ENCODE peak calls at places on chromosomes 5 and 9, in five cellular contexts. U is sigmoid colon, L is neural progenitor cell, F is body of pancreas, W is tibial artery. R is an unnamed sample.

GRCh38 chr5:154701181-154701580 is 54.0 kb upstream of the LARP1 start:
- DNase-seq in U (no peak), L (no peak), F (peak), W (no peak), R (no peak)

GRCh38 chr5:149079883-149080282 is 17.0 kb upstream of the SH3TC2 start:
- DNase-seq in U (no peak), L (no peak), F (no peak), W (no peak), R (no peak)

GRCh38 chr9:70229026-70229425 is 29.8 kb upstream of the SMC5 start:
- DNase-seq in U (no peak), L (peak), F (no peak), W (no peak), R (no peak)

GRCh38 chr9:129483467-129484324 is 137.2 kb downstream of the C9orf50 start:
- DNase-seq in U (peak), L (peak), F (peak), W (peak), R (peak)

GRCh38 chr9:122056484-122056883 is 36.6 kb downstream of the TTLL11 start:
- DNase-seq in U (no peak), L (peak), F (no peak), W (no peak), R (no peak)

GRCh38 chr5:115932991-115933390 is 29.3 kb upstream of the LVRN start:
- DNase-seq in U (no peak), L (no peak), F (no peak), W (no peak), R (no peak)

GRCh38 chr5:83475540-83476469 is 4.3 kb downstream of the VCAN start:
- DNase-seq in U (no peak), L (peak), F (no peak), W (no peak), R (no peak)

GRCh38 chr5:40266952-40267351 is 412.8 kb upstream of the PTGER4 start:
- DNase-seq in U (no peak), L (no peak), F (no peak), W (no peak), R (no peak)

GRCh38 chr9:130240410-130241197 is 25.0 kb upstream of the HMCN2 start:
- DNase-seq in U (peak), L (peak), F (peak), W (peak), R (no peak)

DNA sequence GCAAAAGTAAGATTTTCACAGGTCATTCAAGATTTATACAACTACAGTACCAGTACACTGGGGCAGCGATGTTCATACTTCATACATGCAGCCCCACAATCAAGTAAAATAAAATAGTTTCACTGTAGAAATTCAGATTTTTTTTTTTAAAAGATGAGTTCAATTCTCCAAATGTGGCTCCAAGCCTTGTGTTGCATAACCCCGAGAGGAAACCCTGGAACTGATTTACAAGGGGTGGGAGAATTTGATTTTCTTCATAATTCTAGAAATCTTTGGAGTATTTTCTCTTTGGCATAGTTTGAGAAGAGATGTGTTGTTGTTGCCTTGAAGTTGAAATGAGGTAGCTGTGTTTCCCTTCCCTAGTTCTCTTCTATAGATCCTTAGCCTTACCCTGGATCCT is 3.0 kb downstream of the RHOBTB3 start:
- DNase-seq in U (no peak), L (no peak), F (no peak), W (no peak), R (no peak)
- H3K27ac ChIP-seq in U (peak), L (no peak), F (no peak), W (peak), R (peak)

DNA sequence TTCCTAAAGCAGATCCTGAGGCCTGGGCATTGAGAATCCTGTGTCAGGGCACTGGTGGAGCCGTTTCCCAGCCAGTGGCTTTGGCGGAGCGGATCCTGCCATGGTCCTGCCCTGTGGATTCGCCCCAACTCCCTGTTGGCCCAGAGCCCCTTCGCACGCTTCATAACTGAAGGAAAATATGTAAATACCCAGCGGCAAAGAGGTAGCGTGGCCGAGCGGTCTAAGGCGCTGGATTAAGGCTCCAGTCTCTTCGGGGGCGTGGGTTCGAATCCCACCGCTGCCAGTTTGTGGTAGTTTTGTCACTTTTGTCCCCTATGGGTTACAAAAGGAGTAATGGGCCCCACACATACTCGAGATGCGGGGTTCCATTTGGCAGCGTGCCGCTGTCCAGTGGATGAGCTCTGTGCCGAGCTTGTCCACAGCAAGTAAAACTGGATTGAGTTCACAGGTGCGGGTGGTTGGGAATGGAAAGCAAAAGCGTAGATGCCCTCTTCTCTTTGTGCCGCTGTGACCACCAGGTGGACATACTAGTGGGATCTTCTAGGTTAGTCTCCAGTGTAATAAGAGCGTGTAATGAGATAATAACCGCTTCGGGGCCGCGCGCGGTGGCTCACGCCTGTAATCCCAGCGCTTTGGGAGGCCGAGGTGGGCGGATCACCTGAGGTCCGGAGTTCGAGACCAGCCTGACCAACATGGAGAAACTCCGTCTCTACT is 17.3 kb downstream of the TRIM7 start:
- DNase-seq in U (peak), L (peak), F (peak), W (peak), R (peak)
- TF ChIP-seq CTCF in U (no peak), L (peak), F (no peak), W (no peak), R (no peak)

GRCh38 chr5:151195622-151196021 is 28.3 kb downstream of the CCDC69 start:
- DNase-seq in U (no peak), L (no peak), F (no peak), W (no peak), R (no peak)
- H3K27ac ChIP-seq in U (no peak), L (no peak), F (no peak), W (no peak), R (peak)

GRCh38 chr5:102971693-102972293 is 148.1 kb downstream of the GIN1 start:
- DNase-seq in U (no peak), L (peak), F (no peak), W (no peak), R (no peak)
- TF ChIP-seq CTCF in U (peak), L (peak), F (peak), W (peak), R (no peak)